ENCODE peak calls at places on chromosomes 5 and 9, in five cellular contexts. E is activated T-helper 1 cell treated with Interleukin-2 at 50 U/mL for 16 hours, S is IMR-90, B is heart left ventricle, K is stomach. U is an unnamed sample.

GRCh38 chr9:98846081-98846480 is 38.6 kb downstream of the GALNT12 start:
- DNase-seq in E (no peak), S (no peak), B (no peak), K (no peak), U (no peak)

GRCh38 chr5:40679071-40679997 is at the start of gene PTGER4:
- DNase-seq in E (peak; percentile 83), S (peak; percentile 86), B (peak; percentile 95), K (peak; percentile 96), U (peak; percentile 12)

GRCh38 chr9:12760758-12761157 is 14.1 kb upstream of the LURAP1L start:
- DNase-seq in E (no peak), S (peak; percentile 23), B (no peak), K (no peak), U (no peak)

GRCh38 chr5:140561753-140562523 is 2.5 kb downstream of the APBB3 start:
- DNase-seq in E (no peak), S (no peak), B (no peak), K (no peak), U (no peak)

GRCh38 chr5:89457411-89458329 is 574.7 kb upstream of the MEF2C start:
- DNase-seq in E (no peak), S (no peak), B (peak; percentile 69), K (no peak), U (no peak)

GRCh38 chr5:22835630-22836029 is 17.5 kb downstream of the CDH12 start:
- DNase-seq in E (no peak), S (no peak), B (no peak), K (no peak), U (peak; percentile 29)

GRCh38 chr5:174315871-174316270 is 270.4 kb downstream of the NSG2 start:
- DNase-seq in E (no peak), S (no peak), B (no peak), K (no peak), U (no peak)

GRCh38 chr5:106521701-106522100 is 1149.0 kb downstream of the EFNA5 start:
- DNase-seq in E (no peak), S (peak; percentile 76), B (no peak), K (no peak), U (peak; percentile 14)

GRCh38 chr5:82244854-82245635 is 33.1 kb downstream of the RPS23 start:
- DNase-seq in E (no peak), S (no peak), B (no peak), K (no peak), U (peak; percentile 16)

GRCh38 chr5:144162686-144163085 is 7.8 kb downstream of the YIPF5 start:
- DNase-seq in E (no peak), S (peak; percentile 41), B (no peak), K (no peak), U (no peak)

GRCh38 chr5:178794433-178794832 is 64.0 kb upstream of the ZNF354A start:
- DNase-seq in E (no peak), S (no peak), B (no peak), K (no peak), U (no peak)

GRCh38 chr9:128107971-128108783 is 19.4 kb downstream of the PTGES2 start:
- DNase-seq in E (no peak), S (no peak), B (peak; percentile 7), K (no peak), U (no peak)

GRCh38 chr5:31604240-31604639 is 34.7 kb upstream of the PDZD2 start:
- DNase-seq in E (no peak), S (no peak), B (no peak), K (no peak), U (no peak)

GRCh38 chr5:40171971-40172370 is 507.7 kb upstream of the PTGER4 start:
- DNase-seq in E (no peak), S (peak; percentile 81), B (no peak), K (no peak), U (no peak)

GRCh38 chr5:122129332-122129731 is at the start of gene ZNF474:
- DNase-seq in E (no peak), S (peak; percentile 98), B (peak; percentile 47), K (no peak), U (no peak)

GRCh38 chr9:96674914-96675538 is 19.9 kb upstream of the PRXL2C start:
- DNase-seq in E (no peak), S (peak; percentile 77), B (no peak), K (no peak), U (no peak)

GRCh38 chr5:54215233-54215736 is 95.1 kb downstream of the ARL15 start:
- DNase-seq in E (no peak), S (no peak), B (no peak), K (no peak), U (no peak)

GRCh38 chr5:82314964-82315728 is 37.0 kb upstream of the RPS23 start:
- DNase-seq in E (no peak), S (peak; percentile 61), B (no peak), K (no peak), U (no peak)

GRCh38 chr5:164532226-164532937 is 1027.0 kb downstream of the MAT2B start:
- DNase-seq in E (no peak), S (no peak), B (no peak), K (no peak), U (no peak)

GRCh38 chr9:90433398-90433890 is 209.2 kb downstream of the DIRAS2 start:
- DNase-seq in E (no peak), S (no peak), B (no peak), K (peak; percentile 31), U (peak; percentile 73)

GRCh38 chr5:50963647-50964584 is 297.5 kb downstream of the PARP8 start:
- DNase-seq in E (no peak), S (no peak), B (no peak), K (no peak), U (peak; percentile 27)

GRCh38 chr5:146369691-146370090 is 31.1 kb downstream of the POU4F3 start:
- DNase-seq in E (no peak), S (peak; percentile 53), B (no peak), K (no peak), U (no peak)

GRCh38 chr5:14518638-14519037 is 63.0 kb upstream of the OTULINL start:
- DNase-seq in E (no peak), S (no peak), B (no peak), K (no peak), U (no peak)

GRCh38 chr9:91240596-91240995 is 121.1 kb downstream of the AUH start:
- DNase-seq in E (no peak), S (no peak), B (no peak), K (no peak), U (no peak)

GRCh38 chr9:111909444-111909843 is 12.8 kb downstream of the UGCG start:
- DNase-seq in E (no peak), S (no peak), B (no peak), K (no peak), U (no peak)

GRCh38 chr5:135565691-135566421 is 12.9 kb downstream of the CXCL14 start:
- DNase-seq in E (peak; percentile 27), S (peak; percentile 52), B (peak; percentile 42), K (peak; percentile 82), U (peak; percentile 47)

GRCh38 chr5:54743997-54744788 is 226.6 kb downstream of the SNX18 start:
- DNase-seq in E (peak; percentile 27), S (peak; percentile 99), B (no peak), K (peak; percentile 43), U (no peak)

GRCh38 chr9:19085295-19085694 is 17.4 kb downstream of the HAUS6 start:
- DNase-seq in E (no peak), S (no peak), B (no peak), K (no peak), U (peak; percentile 3)

GRCh38 chr9:36788534-36788933 is 215.8 kb downstream of the MELK start:
- DNase-seq in E (no peak), S (no peak), B (no peak), K (no peak), U (no peak)

GRCh38 chr5:93078082-93079038 is 502.7 kb downstream of the NR2F1-AS1 start:
- DNase-seq in E (no peak), S (peak; percentile 93), B (peak; percentile 65), K (peak; percentile 25), U (peak; percentile 84)

U was measured in G401.